ENCODE peak calls at places on chromosomes 6 and 20, in four cellular contexts. W is upper lobe of right lung; D is astrocyte; S is CD4-positive, CD25-positive, alpha-beta regulatory T cell. A is an unnamed sample. For H3K27me3, the result is how much of the 10 kb centered on the place peaks cover.

GRCh38 chr6:163187606-163188005 is 226.9 kb upstream of the QKI start:
- DNase-seq in W (no peak), D (no peak), S (no peak), A (no peak)

GRCh38 chr20:671252-672030 is 4.2 kb downstream of the SCRT2 start:
- DNase-seq in W (no peak), D (no peak), S (no peak), A (no peak)

GRCh38 chr20:32035398-32035852 is 16.6 kb upstream of the HCK start:
- DNase-seq in W (no peak), D (no peak), S (no peak), A (no peak)

GRCh38 chr6:100296810-100297544 is 167.7 kb downstream of the SIM1 start:
- DNase-seq in W (no peak), D (peak), S (no peak), A (peak)

GRCh38 chr20:58408603-58409246 is 19.7 kb downstream of the VAPB start:
- DNase-seq in W (no peak), D (no peak), S (peak), A (no peak)

GRCh38 chr6:42454428-42454791 is 2.7 kb upstream of the TRERF1 start:
- DNase-seq in W (no peak), D (peak), S (no peak), A (no peak)

GRCh38 chr6:166419717-166420116 is 37.0 kb upstream of the MPC1 start:
- DNase-seq in W (peak), D (no peak), S (no peak), A (no peak)

GRCh38 chr6:30103630-30104179 is 9.2 kb downstream of the TRIM31 start:
- DNase-seq in W (no peak), D (no peak), S (no peak), A (no peak)

GRCh38 chr20:49786671-49787370 is 25.8 kb upstream of the SLC9A8 start:
- DNase-seq in W (no peak), D (no peak), S (no peak), A (no peak)

GRCh38 chr6:132648356-132648755 is 10.6 kb downstream of the TAAR1 start:
- DNase-seq in W (no peak), D (peak), S (no peak), A (peak)

GRCh38 chr6:116210316-116210715 is 43.6 kb downstream of the TSPYL4 start:
- DNase-seq in W (no peak), D (no peak), S (no peak), A (no peak)

GRCh38 chr6:100549406-100550167 is 84.9 kb upstream of the SIM1 start:
- DNase-seq in W (no peak), D (peak), S (no peak), A (no peak)

DNA sequence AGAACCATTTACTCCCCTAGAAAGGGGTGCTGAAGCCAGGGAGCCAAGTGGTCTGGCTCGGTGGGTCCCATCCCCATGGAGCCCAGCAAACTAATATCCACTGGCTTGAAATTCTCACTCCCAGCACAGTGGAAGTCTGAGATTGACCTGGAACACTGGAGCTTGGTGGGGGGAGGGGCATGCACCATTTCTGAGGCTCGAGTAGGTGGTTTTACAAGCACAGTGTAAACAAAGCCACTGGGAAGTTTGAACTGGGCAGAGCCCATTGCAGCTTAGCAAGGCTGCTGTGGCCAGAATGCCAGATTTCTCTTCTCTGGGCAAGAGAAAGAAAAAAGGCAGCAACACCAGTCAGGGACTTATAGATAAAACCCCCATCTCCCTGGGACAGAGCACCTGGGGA is 855.8 kb upstream of the CITED2 start:
- DNase-seq in W (peak), D (no peak), S (no peak), A (no peak)
- H3K27me3 ChIP-seq in W (under half), D (under half), S (under half), A (under half)

GRCh38 chr20:51028616-51029263 is 5.8 kb upstream of the KCNG1 start:
- DNase-seq in W (no peak), D (no peak), S (no peak), A (no peak)
- H3K27me3 ChIP-seq in W (half or more), D (under half), S (under half), A (under half)

DNA sequence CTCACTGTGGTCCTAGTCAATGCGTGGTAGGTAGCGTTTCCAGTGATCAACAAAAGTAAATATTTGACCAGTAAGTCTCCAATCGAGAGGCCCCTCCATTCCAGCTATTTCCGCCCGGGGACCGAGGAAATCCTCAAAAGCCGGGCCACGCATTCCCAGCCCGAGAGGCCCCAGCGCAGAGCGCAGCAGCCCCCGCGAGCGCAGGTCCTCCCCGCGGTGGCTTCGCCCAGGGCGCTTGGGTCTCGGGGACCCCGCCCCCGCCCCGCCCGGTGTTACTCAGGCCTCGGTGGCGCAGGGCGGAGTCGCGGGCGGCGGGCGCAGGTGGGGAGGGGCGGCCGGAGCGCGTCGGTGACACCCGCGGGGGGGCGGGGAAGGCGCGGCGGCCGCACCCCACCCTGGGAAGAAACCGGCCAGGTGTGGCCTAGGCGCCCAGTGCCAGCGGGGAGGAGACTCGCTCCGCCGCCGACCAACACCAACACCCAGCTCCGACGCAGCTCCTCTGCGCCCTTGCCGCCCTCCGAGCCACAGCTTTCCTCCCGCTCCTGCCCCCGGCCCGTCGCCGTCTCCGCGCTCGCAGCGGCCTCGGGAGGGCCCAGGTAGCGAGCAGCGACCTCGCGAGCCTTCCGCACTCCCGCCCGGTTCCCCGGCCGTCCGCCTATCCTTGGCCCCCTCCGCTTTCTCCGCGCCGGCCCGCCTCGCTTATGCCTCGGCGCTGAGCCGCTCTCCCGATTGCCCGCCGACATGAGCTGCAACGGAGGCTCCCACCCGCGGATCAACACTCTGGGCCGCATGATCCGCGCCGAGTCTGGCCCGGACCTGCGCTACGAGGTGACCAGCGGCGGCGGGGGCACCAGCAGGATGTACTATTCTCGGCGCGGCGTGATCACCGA is at the start of gene DSP:
- DNase-seq in W (peak), D (no peak), S (no peak), A (peak)
- H3K27me3 ChIP-seq in W (half or more), D (under half), S (under half), A (half or more)

GRCh38 chr6:40887904-40888303 is 151.1 kb downstream of the UNC5CL start:
- DNase-seq in W (no peak), D (no peak), S (no peak), A (no peak)
- H3K27me3 ChIP-seq in W (under half), D (under half), S (under half), A (under half)

DNA sequence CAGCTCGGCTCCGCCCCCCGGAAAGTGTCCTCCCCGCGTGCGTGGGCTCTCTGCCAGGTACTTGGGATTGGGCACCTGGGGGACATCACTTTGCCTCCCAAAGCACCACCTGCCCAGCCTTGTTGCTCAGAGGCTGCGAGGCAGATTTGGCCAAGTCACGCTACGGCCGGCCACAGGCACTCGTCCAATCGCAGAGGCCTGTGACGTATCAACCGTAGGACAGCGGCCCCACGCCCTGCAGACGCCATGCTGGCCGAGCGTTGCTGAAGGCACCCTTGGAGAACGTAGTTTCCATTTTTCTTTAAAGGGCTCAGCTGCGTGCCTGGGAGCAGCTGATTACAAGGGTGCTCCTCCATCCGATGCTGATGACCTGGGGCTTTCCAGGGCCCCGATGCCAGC is 3.1 kb downstream of the NTSR1 start:
- DNase-seq in W (no peak), D (no peak), S (no peak), A (no peak)
- H3K27me3 ChIP-seq in W (half or more), D (under half), S (under half), A (under half)

DNA sequence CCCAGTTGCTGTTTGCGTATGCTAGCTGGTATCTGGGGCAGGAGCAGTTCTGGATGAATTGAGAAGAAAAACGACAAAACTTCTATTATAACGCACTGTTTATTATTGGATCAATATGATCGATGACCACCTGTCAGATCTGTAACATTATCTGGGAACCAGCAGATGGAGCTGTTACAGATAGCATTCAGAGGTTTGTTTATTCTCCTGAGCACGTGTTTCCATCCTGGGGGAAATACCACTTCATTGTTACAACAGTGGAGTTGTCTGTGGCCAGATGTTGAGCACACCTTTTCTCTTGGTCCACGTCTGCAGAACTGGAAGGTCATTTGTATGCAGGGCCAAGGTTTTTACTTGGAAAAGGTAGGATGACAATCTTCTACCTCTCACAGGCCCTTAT is 16.0 kb upstream of the NKX2-2 start:
- DNase-seq in W (no peak), D (no peak), S (no peak), A (no peak)
- H3K27me3 ChIP-seq in W (under half), D (under half), S (under half), A (under half)

GRCh38 chr20:51187318-51187717 is 164.4 kb upstream of the KCNG1 start:
- DNase-seq in W (no peak), D (no peak), S (no peak), A (no peak)
- H3K27me3 ChIP-seq in W (under half), D (under half), S (under half), A (under half)

GRCh38 chr6:170287371-170287876 is 3.5 kb downstream of the DLL1 start:
- DNase-seq in W (peak), D (no peak), S (no peak), A (no peak)

GRCh38 chr6:170286246-170286933 is 4.5 kb downstream of the DLL1 start:
- DNase-seq in W (peak), D (peak), S (no peak), A (no peak)

GRCh38 chr6:170289108-170289931 is 1.6 kb downstream of the DLL1 start:
- DNase-seq in W (no peak), D (no peak), S (no peak), A (no peak)

GRCh38 chr6:170286934-170287265 is 4.0 kb downstream of the DLL1 start:
- DNase-seq in W (no peak), D (no peak), S (no peak), A (no peak)

GRCh38 chr6:170288091-170288631 is 2.7 kb downstream of the DLL1 start:
- DNase-seq in W (no peak), D (no peak), S (no peak), A (no peak)
- H3K27me3 ChIP-seq in W (under half), D (half or more), S (under half), A (under half)

GRCh38 chr20:62546606-62547005 is 70.8 kb upstream of the GATA5 start:
- DNase-seq in W (no peak), D (no peak), S (no peak), A (no peak)

GRCh38 chr20:62545901-62546525 is 70.2 kb upstream of the GATA5 start:
- DNase-seq in W (no peak), D (no peak), S (no peak), A (no peak)

GRCh38 chr20:62548483-62548882 is 72.7 kb upstream of the GATA5 start:
- DNase-seq in W (no peak), D (no peak), S (no peak), A (no peak)

GRCh38 chr20:62549029-62549428 is 73.2 kb upstream of the GATA5 start:
- DNase-seq in W (no peak), D (no peak), S (no peak), A (no peak)

DNA sequence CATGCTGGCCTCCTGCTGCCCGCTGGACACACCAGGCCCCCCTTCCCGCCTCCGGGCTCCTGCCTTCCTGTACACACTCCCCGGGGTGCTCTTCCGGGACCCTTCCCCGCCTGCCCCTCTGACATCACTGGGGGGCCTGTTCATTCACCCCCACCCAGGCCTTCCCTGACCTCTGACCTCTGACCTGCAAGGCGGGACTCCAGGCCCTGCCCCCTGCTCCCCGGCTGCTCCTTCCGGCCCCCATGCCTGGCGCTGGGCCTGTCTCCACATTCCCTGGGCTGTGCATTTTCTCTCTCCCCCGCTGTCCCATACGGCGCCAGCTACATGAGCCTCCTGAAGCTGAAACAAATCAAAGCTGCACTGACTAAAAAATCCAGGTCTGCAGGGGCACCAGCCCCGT is 71.6 kb upstream of the GATA5 start:
- DNase-seq in W (no peak), D (no peak), S (no peak), A (no peak)
- H3K27me3 ChIP-seq in W (under half), D (under half), S (under half), A (under half)

DNA sequence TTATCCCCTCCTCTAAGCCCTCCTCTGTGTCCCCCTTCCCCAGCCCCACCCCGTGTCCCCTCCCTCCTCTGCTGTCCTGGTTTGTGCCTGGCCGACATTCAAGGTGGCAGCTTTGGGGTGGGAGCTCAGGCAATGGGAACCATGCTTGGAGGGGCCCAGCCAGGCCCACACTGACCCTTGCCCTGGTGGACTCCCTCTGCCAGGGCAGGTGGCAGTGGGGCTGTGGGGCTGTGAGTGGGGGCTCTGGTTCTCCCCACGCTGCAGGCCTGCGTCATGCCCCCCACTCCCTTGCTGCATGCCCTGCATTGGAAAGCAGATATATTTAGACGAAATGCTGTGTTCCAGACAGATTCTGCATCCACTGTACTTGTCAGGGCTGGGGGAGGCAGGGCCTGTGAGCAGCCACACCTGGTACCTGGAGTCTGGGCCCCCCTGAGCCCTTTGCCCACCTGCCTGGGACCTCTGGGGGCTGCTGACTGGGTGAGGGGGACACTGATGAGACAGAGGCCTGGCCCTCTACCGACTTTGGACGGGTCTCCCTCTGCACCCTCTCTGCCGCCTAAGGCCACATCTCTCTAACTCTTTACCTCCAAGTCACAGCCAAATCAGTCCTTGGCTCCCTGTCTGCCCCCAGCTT is 14.2 kb downstream of the DLGAP4 start:
- DNase-seq in W (no peak), D (no peak), S (no peak), A (no peak)
- H3K27me3 ChIP-seq in W (under half), D (under half), S (under half), A (under half)

A was measured in MG63.